ENCODE peak calls at places on chromosomes 5 and 9, in nine cellular contexts. A is psoas muscle; N is CD8-positive, alpha-beta T cell; Z is heart right ventricle; C is hepatocyte; D is transverse colon; O is BJ; W is ovary; V is neural progenitor cell. Q is an unnamed sample.

GRCh38 chr9:98690686-98691085 is 18.0 kb downstream of the GABBR2 start:
- DNase-seq in A (no peak), N (no peak), Z (no peak), C (no peak), D (no peak), O (no peak), W (no peak), V (no peak), Q (no peak)

GRCh38 chr9:88777498-88778312 is 213.6 kb upstream of the S1PR3 start:
- DNase-seq in A (peak; percentile 67), N (no peak), Z (peak; percentile 70), C (no peak), D (no peak), O (no peak), W (no peak), V (peak; percentile 70), Q (peak; percentile 14)

GRCh38 chr9:129886226-129887174 is 51.2 kb downstream of the USP20 start:
- DNase-seq in A (no peak), N (peak; percentile 76), Z (no peak), C (no peak), D (peak; percentile 52), O (no peak), W (no peak), V (no peak), Q (peak; percentile 61)

GRCh38 chr5:35308391-35308790 is 78.1 kb upstream of the PRLR start:
- DNase-seq in A (no peak), N (no peak), Z (no peak), C (no peak), D (no peak), O (no peak), W (no peak), V (peak; percentile 4), Q (no peak)

GRCh38 chr5:1488882-1489680 is 34.7 kb downstream of the LPCAT1 start:
- DNase-seq in A (no peak), N (peak; percentile 24), Z (no peak), C (no peak), D (no peak), O (peak; percentile 39), W (no peak), V (no peak), Q (peak; percentile 75)

GRCh38 chr5:149371296-149371962 is 7.7 kb downstream of the IL17B start:
- DNase-seq in A (peak; percentile 79), N (peak; percentile 76), Z (peak; percentile 69), C (peak; percentile 81), D (peak; percentile 72), O (no peak), W (peak; percentile 34), V (peak; percentile 83), Q (no peak)

GRCh38 chr5:122674412-122674811 is 100.5 kb upstream of the SNX2 start:
- DNase-seq in A (no peak), N (no peak), Z (no peak), C (no peak), D (no peak), O (no peak), W (no peak), V (no peak), Q (no peak)

GRCh38 chr5:11815481-11815880 is 88.8 kb downstream of the CTNND2 start:
- DNase-seq in A (no peak), N (no peak), Z (no peak), C (no peak), D (no peak), O (no peak), W (no peak), V (no peak), Q (no peak)

GRCh38 chr9:79687131-79687447 is 115.3 kb downstream of the TLE4 start:
- DNase-seq in A (no peak), N (peak; percentile 37), Z (no peak), C (no peak), D (no peak), O (no peak), W (no peak), V (no peak), Q (no peak)

GRCh38 chr9:70465398-70465797 is 50.9 kb upstream of the KLF9 start:
- DNase-seq in A (no peak), N (no peak), Z (no peak), C (no peak), D (no peak), O (no peak), W (no peak), V (no peak), Q (no peak)

GRCh38 chr9:136284311-136284710 is 19.6 kb downstream of the CCDC187 start:
- DNase-seq in A (no peak), N (no peak), Z (no peak), C (no peak), D (no peak), O (no peak), W (no peak), V (no peak), Q (no peak)

GRCh38 chr9:136282272-136282861 is 21.5 kb downstream of the CCDC187 start:
- DNase-seq in A (no peak), N (no peak), Z (no peak), C (no peak), D (peak; percentile 29), O (no peak), W (no peak), V (no peak), Q (no peak)

GRCh38 chr9:136284951-136285350 is 18.9 kb downstream of the CCDC187 start:
- DNase-seq in A (no peak), N (no peak), Z (no peak), C (no peak), D (no peak), O (no peak), W (no peak), V (no peak), Q (no peak)

GRCh38 chr9:136281421-136282271 is 22.2 kb downstream of the CCDC187 start:
- DNase-seq in A (no peak), N (no peak), Z (no peak), C (no peak), D (no peak), O (no peak), W (no peak), V (no peak), Q (no peak)

DNA sequence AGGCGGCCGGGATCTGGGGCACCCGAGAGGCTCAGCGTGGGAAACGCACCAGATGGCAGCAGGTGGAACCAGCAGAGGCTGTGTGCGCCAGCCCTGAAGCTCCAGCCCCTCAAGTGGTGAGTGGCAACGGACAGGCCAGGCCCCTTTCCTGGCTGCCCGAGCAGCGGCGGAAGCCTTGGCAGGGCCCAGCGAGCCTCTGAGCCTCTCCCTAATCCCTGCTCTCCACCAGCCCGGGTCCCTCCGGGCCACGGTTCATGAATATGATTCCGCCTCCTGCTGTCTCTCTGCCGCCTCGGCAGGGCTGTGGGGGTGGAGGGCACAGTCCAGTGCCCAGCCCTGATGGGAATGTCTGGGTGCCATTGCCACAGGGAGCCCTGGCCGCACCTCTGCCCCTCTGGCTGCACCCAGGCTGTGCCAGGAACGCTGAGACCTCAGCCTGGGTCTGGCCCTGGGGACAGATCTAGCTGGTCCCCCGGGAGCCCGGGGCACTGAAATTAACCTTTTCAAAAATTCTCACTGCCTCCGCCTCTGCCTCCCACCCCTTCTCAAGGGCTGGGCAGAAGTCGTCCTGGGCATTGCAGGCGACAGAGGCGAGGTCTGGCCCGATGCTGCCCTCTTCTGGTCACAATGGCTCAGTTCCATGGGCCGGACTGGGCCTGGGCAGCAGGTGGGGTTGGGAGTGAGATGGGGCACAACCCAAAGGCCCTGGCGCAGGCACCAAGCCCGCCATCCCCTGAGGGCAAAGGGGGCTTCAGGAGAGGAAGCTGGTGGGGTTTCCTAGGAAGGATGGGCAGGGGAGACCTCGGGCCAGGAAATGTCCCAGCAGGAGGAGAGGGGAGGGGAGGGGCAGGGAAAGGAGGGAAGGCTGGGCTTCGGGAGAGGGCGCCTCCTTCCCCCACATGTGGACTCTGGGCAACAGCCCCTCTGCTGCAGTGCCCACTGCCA is 20.3 kb downstream of the CCDC187 start:
- DNase-seq in A (peak; percentile 84), N (peak; percentile 74), Z (peak; percentile 78), C (peak; percentile 86), D (peak; percentile 82), O (no peak), W (peak; percentile 67), V (peak; percentile 87), Q (peak; percentile 62)
- TF ChIP-seq CTCF in A (peak; percentile 77), N (peak; percentile 73), Z (peak; percentile 87), C (peak; percentile 91), D (peak; percentile 76), O (peak; percentile 93), W (peak; percentile 63), V (peak; percentile 87), Q (peak; percentile 93)

DNA sequence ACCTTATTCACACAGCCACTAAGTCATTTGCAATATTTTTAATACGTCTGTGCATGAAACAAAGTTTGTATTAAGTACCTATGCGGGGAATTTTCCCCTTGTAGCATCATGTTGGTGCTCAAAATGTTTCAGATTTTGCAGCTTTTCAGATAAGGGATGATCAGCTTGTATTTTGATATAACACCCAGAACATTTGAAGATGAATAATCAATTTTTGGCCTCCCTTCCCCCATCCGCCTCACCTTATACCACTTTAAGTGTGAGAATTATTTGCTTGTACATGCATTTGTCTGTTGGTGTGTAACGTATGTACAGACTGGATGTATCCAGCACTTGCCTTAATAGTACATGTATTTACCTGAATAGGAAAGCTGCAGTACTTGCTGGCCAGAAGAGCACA is 1.7 kb downstream of the JAK2 start:
- DNase-seq in A (no peak), N (no peak), Z (no peak), C (no peak), D (no peak), O (no peak), W (no peak), V (no peak), Q (no peak)
- H3K4me3 ChIP-seq in A (peak overlapping the region; percentile 95), N (no peak overlapping the region), Z (peak overlapping the region; percentile 83), C (peak overlapping the region; percentile 87), D (no peak overlapping the region), O (peak overlapping the region; percentile 87), W (peak overlapping the region; percentile 89), V (no peak overlapping the region), Q (peak overlapping the region; percentile 89)

GRCh38 chr5:135391123-135391868 is 7.7 kb downstream of the MACROH2A1 start:
- DNase-seq in A (no peak), N (no peak), Z (no peak), C (no peak), D (no peak), O (peak; percentile 70), W (no peak), V (peak; percentile 26), Q (no peak)

GRCh38 chr5:135387629-135387960 is 11.4 kb downstream of the MACROH2A1 start:
- DNase-seq in A (no peak), N (no peak), Z (no peak), C (no peak), D (no peak), O (no peak), W (no peak), V (no peak), Q (no peak)

GRCh38 chr5:135386886-135387628 is 12.0 kb downstream of the MACROH2A1 start:
- DNase-seq in A (no peak), N (no peak), Z (peak; percentile 53), C (peak; percentile 77), D (peak; percentile 70), O (peak; percentile 57), W (no peak), V (no peak), Q (no peak)

GRCh38 chr5:135386096-135386495 is 12.9 kb downstream of the MACROH2A1 start:
- DNase-seq in A (no peak), N (no peak), Z (no peak), C (no peak), D (no peak), O (no peak), W (no peak), V (no peak), Q (no peak)

GRCh38 chr5:135388860-135389435 is 10.1 kb downstream of the MACROH2A1 start:
- DNase-seq in A (no peak), N (no peak), Z (no peak), C (no peak), D (no peak), O (no peak), W (no peak), V (no peak), Q (no peak)
- H3K36me3 ChIP-seq in A (no peaks in the 10 kb centered on the region), N (peaks cover 23% of the 10 kb centered on the region), Z (peaks cover 67% of the 10 kb centered on the region), C (peaks cover 3% of the 10 kb centered on the region), D (no peaks in the 10 kb centered on the region), O (peaks cover 18% of the 10 kb centered on the region), W (no peaks in the 10 kb centered on the region), V (no peaks in the 10 kb centered on the region), Q (peaks cover 17% of the 10 kb centered on the region)

GRCh38 chr9:36400332-36401178 is 486 bp upstream of the RNF38 start:
- DNase-seq in A (peak; percentile 94), N (peak; percentile 91), Z (peak; percentile 87), C (peak; percentile 95), D (peak; percentile 93), O (no peak), W (peak; percentile 82), V (peak; percentile 96), Q (peak; percentile 94)
- TF ChIP-seq CTCF in A (no peak), N (no peak), Z (peak; percentile 32), C (peak; percentile 8), D (no peak), O (no peak), W (no peak), V (peak; percentile 15), Q (no peak)